ENCODE peak calls at places on chromosomes 4 and X, in seven cellular contexts. A is endothelial cell of umbilical vein, Q is astrocyte, U is keratinocyte, S is H1, R is GM23248, I is fibroblast of lung. G is an unnamed sample.

GRCh38 chrX:72316408-72317079 is 10.8 kb upstream of the CITED1 start:
- DNase-seq in A (no peak), Q (no peak), U (no peak), S (no peak), R (no peak), I (no peak), G (peak; percentile 40)

GRCh38 chr4:183347586-183347985 is 25.4 kb upstream of the CLDN24 start:
- DNase-seq in A (no peak), Q (peak; percentile 18), U (no peak), S (no peak), R (peak; percentile 60), I (peak; percentile 44), G (no peak)

GRCh38 chrX:57677132-57677858 is 2.8 kb downstream of the NLRP2B start:
- DNase-seq in A (no peak), Q (no peak), U (no peak), S (no peak), R (no peak), I (no peak), G (no peak)

GRCh38 chr4:52260507-52261302 is 209.6 kb downstream of the SPATA18 start:
- DNase-seq in A (no peak), Q (no peak), U (no peak), S (no peak), R (no peak), I (no peak), G (no peak)

GRCh38 chr4:128862608-128863313 is 53.3 kb downstream of the JADE1 start:
- DNase-seq in A (peak; percentile 41), Q (peak; percentile 15), U (no peak), S (no peak), R (no peak), I (no peak), G (no peak)

GRCh38 chr4:107631568-107631967 is 88.5 kb downstream of the PAPSS1 start:
- DNase-seq in A (no peak), Q (no peak), U (no peak), S (no peak), R (peak; percentile 46), I (peak; percentile 2), G (no peak)

GRCh38 chrX:11678174-11678573 is 12.5 kb upstream of the ARHGAP6 start:
- DNase-seq in A (no peak), Q (no peak), U (no peak), S (no peak), R (peak; percentile 4), I (no peak), G (peak; percentile 13)

GRCh38 chr4:55553442-55553841 is 6.7 kb upstream of the CLOCK start:
- DNase-seq in A (no peak), Q (peak; percentile 48), U (no peak), S (no peak), R (peak; percentile 84), I (peak; percentile 68), G (peak; percentile 66)

GRCh38 chr4:34258176-34258575 is 1986.1 kb downstream of the ARAP2 start:
- DNase-seq in A (no peak), Q (no peak), U (no peak), S (no peak), R (no peak), I (peak; percentile 1), G (no peak)

GRCh38 chr4:110959041-110959643 is 336.3 kb upstream of the PITX2 start:
- DNase-seq in A (peak; percentile 22), Q (peak; percentile 7), U (no peak), S (no peak), R (peak; percentile 53), I (peak; percentile 14), G (no peak)

GRCh38 chrX:131762802-131763234 is 218.9 kb downstream of the OR13H1 start:
- DNase-seq in A (no peak), Q (peak; percentile 17), U (no peak), S (no peak), R (peak; percentile 21), I (peak; percentile 54), G (peak; percentile 8)

GRCh38 chr4:89492476-89493110 is 185.0 kb upstream of the GPRIN3 start:
- DNase-seq in A (peak; percentile 94), Q (peak; percentile 83), U (no peak), S (no peak), R (peak; percentile 85), I (peak; percentile 86), G (no peak)

GRCh38 chr4:26985836-26986235 is 125.2 kb downstream of the STIM2 start:
- DNase-seq in A (no peak), Q (peak; percentile 70), U (no peak), S (no peak), R (no peak), I (peak; percentile 79), G (no peak)

GRCh38 chr4:88674565-88674964 is 23.1 kb downstream of the NAP1L5 start:
- DNase-seq in A (no peak), Q (peak; percentile 61), U (no peak), S (no peak), R (peak; percentile 51), I (peak; percentile 69), G (no peak)

GRCh38 chr4:39466747-39467146 is 7.9 kb downstream of the LIAS start:
- DNase-seq in A (no peak), Q (peak; percentile 57), U (no peak), S (no peak), R (peak; percentile 33), I (peak; percentile 61), G (no peak)

GRCh38 chr4:116849620-116850019 is 235.8 kb downstream of the TRAM1L1 start:
- DNase-seq in A (no peak), Q (no peak), U (no peak), S (no peak), R (no peak), I (no peak), G (peak; percentile 40)

GRCh38 chrX:133792198-133792953 is 193.0 kb downstream of the GPC3 start:
- DNase-seq in A (peak; percentile 68), Q (peak; percentile 45), U (peak; percentile 19), S (peak; percentile 36), R (peak; percentile 67), I (peak; percentile 54), G (peak; percentile 88)

DNA sequence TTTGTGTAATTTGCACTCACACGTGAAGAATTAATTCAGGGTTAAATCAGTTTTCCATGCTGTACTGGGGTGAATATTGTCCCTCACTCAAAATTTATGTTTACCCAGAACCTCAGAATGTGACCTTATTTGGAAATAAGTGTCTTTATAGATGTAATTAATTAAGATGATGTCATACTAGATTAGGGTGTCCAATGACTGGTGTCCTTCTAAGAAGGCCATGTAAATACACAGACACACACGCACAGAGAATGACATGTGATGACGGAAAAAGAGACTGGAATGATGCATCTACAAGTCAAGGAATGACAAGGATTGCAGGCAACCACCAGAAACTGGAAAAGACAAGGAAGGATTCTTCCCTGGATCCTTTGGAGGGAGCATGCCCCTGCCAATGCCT is 84.6 kb upstream of the GPR34 start:
- DNase-seq in A (no peak), Q (no peak), U (no peak), S (no peak), R (no peak), I (no peak), G (no peak)
- TF ChIP-seq EZH2 in A (no peak), Q (no peak), U (no peak), S (no peak), R (no peak), I (no peak), G (no peak)

DNA sequence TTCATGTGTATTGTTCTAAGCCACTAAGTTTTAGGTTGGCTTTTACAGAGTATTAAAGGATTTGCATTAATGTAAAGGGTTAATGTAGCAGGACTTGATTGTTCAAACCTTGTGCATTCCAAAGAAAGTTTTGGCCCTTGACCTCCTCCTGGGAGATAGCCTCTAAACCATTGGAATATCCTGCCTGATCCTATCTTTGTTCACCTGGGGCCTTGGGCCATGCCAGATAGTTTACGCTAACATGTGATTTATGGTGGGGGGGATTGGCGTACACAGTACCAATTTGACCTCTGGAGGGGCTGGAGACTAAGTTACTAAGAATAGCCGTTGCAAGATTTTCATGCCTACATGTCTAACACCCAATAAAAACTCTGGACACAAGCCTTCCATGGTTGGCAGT is 1002.7 kb upstream of the PABPC4L start:
- DNase-seq in A (no peak), Q (no peak), U (no peak), S (no peak), R (no peak), I (no peak), G (no peak)
- TF ChIP-seq EZH2 in A (no peak), Q (no peak), U (no peak), S (no peak), R (no peak), I (no peak), G (no peak)

GRCh38 chr4:1170805-1171305 is 1.5 kb downstream of the SPON2 start:
- DNase-seq in A (no peak), Q (no peak), U (no peak), S (no peak), R (no peak), I (no peak), G (no peak)

GRCh38 chr4:1172971-1173757 is 781 bp upstream of the SPON2 start:
- DNase-seq in A (no peak), Q (no peak), U (no peak), S (no peak), R (peak; percentile 66), I (no peak), G (peak; percentile 59)

GRCh38 chr4:1171306-1172227 is 816 bp downstream of the SPON2 start:
- DNase-seq in A (no peak), Q (no peak), U (no peak), S (no peak), R (peak; percentile 43), I (no peak), G (peak; percentile 79)

GRCh38 chr4:1170156-1170804 is 2.1 kb downstream of the SPON2 start:
- DNase-seq in A (no peak), Q (no peak), U (no peak), S (no peak), R (no peak), I (no peak), G (no peak)

GRCh38 chr4:1172228-1172851 is at the start of gene SPON2:
- DNase-seq in A (no peak), Q (no peak), U (no peak), S (no peak), R (peak; percentile 44), I (peak; percentile 40), G (peak; percentile 62)
- TF ChIP-seq EZH2 in A (peak; percentile 62), Q (peak; percentile 92), U (peak; percentile 100), S (peak; percentile 76), R (peak; percentile 95), I (no peak), G (peak; percentile 64)

DNA sequence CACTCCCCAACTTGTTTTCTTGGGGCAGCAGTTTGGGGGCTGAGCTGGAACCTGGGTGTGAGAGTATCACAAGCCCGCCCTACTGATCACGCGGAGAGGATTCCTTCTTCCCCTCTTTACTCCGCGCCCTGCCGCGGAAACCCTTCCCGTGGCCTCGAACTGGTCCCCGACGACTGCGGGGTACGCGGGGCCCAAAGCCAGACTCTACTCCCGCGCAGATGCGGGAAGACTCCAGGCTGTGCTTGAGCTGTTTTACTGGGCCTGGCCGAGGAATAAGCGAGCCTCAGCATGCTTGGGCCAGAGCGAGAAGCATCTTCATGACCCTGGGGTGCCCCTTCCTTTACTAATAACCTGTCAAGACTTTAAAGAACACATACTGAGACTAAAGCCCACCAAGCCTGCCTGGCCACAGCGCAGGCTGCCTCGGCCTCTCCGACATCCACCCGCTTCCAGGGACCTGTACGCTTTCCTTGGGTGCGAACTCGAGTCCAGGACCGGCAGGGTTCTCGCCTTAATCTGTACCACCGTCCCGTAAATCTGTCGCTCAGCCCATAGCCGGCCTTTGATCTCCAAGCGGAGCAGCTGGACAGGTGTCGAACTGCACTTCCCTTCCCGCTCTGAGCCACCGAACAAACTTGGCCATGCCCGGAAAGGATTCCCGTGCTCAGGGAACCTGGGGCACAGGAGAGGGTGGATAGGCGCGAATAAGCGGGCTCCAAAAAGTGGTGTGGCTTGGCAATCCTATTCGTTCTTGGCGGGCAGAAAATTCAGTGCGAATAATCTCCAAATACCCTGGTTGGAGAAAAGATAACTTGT is 55.0 kb upstream of the TMEM33 start:
- DNase-seq in A (no peak), Q (no peak), U (no peak), S (no peak), R (no peak), I (no peak), G (peak; percentile 42)
- TF ChIP-seq EZH2 in A (peak; percentile 93), Q (peak; percentile 60), U (peak; percentile 70), S (peak; percentile 99), R (no peak), I (peak; percentile 41), G (peak; percentile 97)

GRCh38 chr4:13546855-13547562 is 2.7 kb upstream of the NKX3-2 start:
- DNase-seq in A (no peak), Q (no peak), U (no peak), S (no peak), R (no peak), I (no peak), G (peak; percentile 80)
- TF ChIP-seq EZH2 in A (peak; percentile 100), Q (peak; percentile 97), U (peak; percentile 93), S (peak; percentile 99), R (peak; percentile 98), I (peak; percentile 89), G (peak; percentile 96)